ENCODE peak calls at places on chromosomes 5 and 9, in seven cellular contexts. L is uterus, K is cardiac fibroblast, U is GM06990, B is BE2C, Q is transverse colon, X is Calu3. P is an unnamed sample.

GRCh38 chr5:59923465-59923864 is 29.9 kb upstream of the PDE4D start:
- DNase-seq in L (no peak), K (peak; percentile 8), U (no peak), B (no peak), Q (no peak), X (peak; percentile 9), P (no peak)

GRCh38 chr5:55601209-55601618 is 66.5 kb upstream of the PLPP1 start:
- DNase-seq in L (peak; percentile 83), K (peak; percentile 92), U (no peak), B (no peak), Q (peak; percentile 85), X (peak; percentile 47), P (no peak)

GRCh38 chr5:34511915-34512314 is 144.2 kb upstream of the RAI14 start:
- DNase-seq in L (peak; percentile 76), K (peak; percentile 22), U (no peak), B (no peak), Q (no peak), X (no peak), P (no peak)

GRCh38 chr9:78354324-78354973 is 57.5 kb downstream of the PSAT1 start:
- DNase-seq in L (no peak), K (no peak), U (no peak), B (no peak), Q (no peak), X (no peak), P (no peak)

GRCh38 chr9:137488330-137488653 is 29.2 kb upstream of the NSMF start:
- DNase-seq in L (no peak), K (no peak), U (no peak), B (peak; percentile 76), Q (peak; percentile 27), X (no peak), P (no peak)

GRCh38 chr5:139197710-139198669 is at the start of gene SIL1:
- DNase-seq in L (peak; percentile 98), K (peak; percentile 91), U (peak; percentile 97), B (peak; percentile 99), Q (peak; percentile 98), X (peak; percentile 98), P (peak; percentile 94)

GRCh38 chr9:69204869-69205268 is 30.8 kb downstream of the TJP2 start:
- DNase-seq in L (no peak), K (peak; percentile 86), U (no peak), B (no peak), Q (no peak), X (no peak), P (no peak)

GRCh38 chr5:106521701-106522100 is 1149.0 kb downstream of the EFNA5 start:
- DNase-seq in L (no peak), K (peak; percentile 90), U (no peak), B (no peak), Q (no peak), X (peak; percentile 16), P (no peak)

GRCh38 chr5:19261879-19262278 is 726.1 kb downstream of the CDH18 start:
- DNase-seq in L (no peak), K (no peak), U (no peak), B (no peak), Q (no peak), X (no peak), P (no peak)

GRCh38 chr5:57538341-57538955 is 55.8 kb upstream of the ACTBL2 start:
- DNase-seq in L (no peak), K (peak; percentile 93), U (no peak), B (no peak), Q (no peak), X (no peak), P (no peak)

GRCh38 chr9:89498845-89499480 is 1.1 kb upstream of the SEMA4D start:
- DNase-seq in L (no peak), K (no peak), U (peak; percentile 61), B (no peak), Q (peak; percentile 60), X (no peak), P (no peak)

GRCh38 chr5:2017540-2018389 is 135.0 kb upstream of the IRX4 start:
- DNase-seq in L (no peak), K (peak; percentile 19), U (no peak), B (no peak), Q (no peak), X (no peak), P (no peak)

GRCh38 chr5:181170237-181170830 is 22.9 kb downstream of the OR2V2 start:
- DNase-seq in L (no peak), K (no peak), U (no peak), B (peak; percentile 25), Q (no peak), X (no peak), P (peak; percentile 21)

GRCh38 chr9:35954942-35955546 is 2.9 kb downstream of the OR2S2 start:
- DNase-seq in L (peak; percentile 37), K (peak; percentile 89), U (peak; percentile 20), B (peak; percentile 58), Q (peak; percentile 68), X (peak; percentile 34), P (no peak)

GRCh38 chr5:113713051-113713450 is 199.6 kb downstream of the YTHDC2 start:
- DNase-seq in L (no peak), K (no peak), U (no peak), B (no peak), Q (no peak), X (no peak), P (no peak)

GRCh38 chr5:131466171-131466766 is 168.8 kb downstream of the RAPGEF6 start:
- DNase-seq in L (no peak), K (peak; percentile 87), U (no peak), B (no peak), Q (no peak), X (no peak), P (no peak)

GRCh38 chr5:168822248-168822744 is 243.1 kb upstream of the PANK3 start:
- DNase-seq in L (no peak), K (no peak), U (no peak), B (no peak), Q (no peak), X (no peak), P (no peak)

GRCh38 chr5:50440651-50441478 is at the start of gene EMB:
- DNase-seq in L (peak; percentile 16), K (peak; percentile 50), U (peak; percentile 88), B (peak; percentile 8), Q (peak; percentile 76), X (peak; percentile 80), P (peak; percentile 65)

DNA sequence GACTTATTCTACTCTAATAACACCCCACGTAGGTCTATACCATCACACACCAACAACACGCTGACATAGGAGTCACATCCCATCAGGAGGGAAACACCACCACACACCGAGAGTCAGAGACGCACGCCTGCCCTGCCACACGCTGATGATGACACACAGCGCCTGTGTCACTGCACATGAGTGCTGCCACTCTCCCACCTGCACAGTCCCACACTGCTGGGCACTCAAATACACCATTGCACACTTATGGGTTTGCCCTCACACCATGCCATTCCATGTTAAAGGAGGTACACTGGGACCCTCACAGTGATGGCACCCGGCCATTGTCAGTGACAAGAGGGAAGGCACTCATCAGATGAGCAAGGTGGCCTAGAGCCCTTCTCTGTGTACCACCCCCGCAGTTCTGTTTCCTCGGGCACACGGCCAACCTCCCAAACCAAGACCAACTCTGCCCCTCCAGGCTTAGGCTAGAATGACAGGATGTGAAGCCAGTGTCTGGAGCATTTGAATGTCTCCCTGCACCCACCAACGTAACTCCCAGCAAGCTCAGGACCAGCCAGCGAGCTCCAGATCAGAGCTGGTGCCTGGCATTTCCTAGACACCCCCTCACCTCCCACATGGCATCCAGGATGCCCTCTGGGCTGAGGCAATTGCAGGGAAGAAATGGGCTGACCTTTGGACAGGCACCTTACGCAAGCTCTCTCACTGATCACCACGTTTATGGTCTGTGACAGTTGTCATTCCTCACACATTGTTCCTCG is 3.6 kb upstream of the CPLX2 start:
- DNase-seq in L (no peak), K (no peak), U (no peak), B (peak; percentile 90), Q (peak; percentile 58), X (peak; percentile 32), P (no peak)
- TF ChIP-seq CTCF in L (no peak), K (no peak), U (no peak), B (peak; percentile 72), Q (no peak), X (no peak), P (peak; percentile 20)

GRCh38 chr9:33939924-33940874 is 108.5 kb downstream of the UBAP2 start:
- DNase-seq in L (no peak), K (no peak), U (no peak), B (no peak), Q (peak; percentile 20), X (peak; percentile 57), P (no peak)

GRCh38 chr9:33943389-33943788 is 105.3 kb downstream of the UBAP2 start:
- DNase-seq in L (no peak), K (no peak), U (no peak), B (no peak), Q (no peak), X (no peak), P (no peak)

GRCh38 chr9:33946779-33947535 is 101.7 kb downstream of the UBAP2 start:
- DNase-seq in L (no peak), K (peak; percentile 98), U (no peak), B (no peak), Q (no peak), X (no peak), P (no peak)

GRCh38 chr9:33942471-33943083 is 106.1 kb downstream of the UBAP2 start:
- DNase-seq in L (no peak), K (peak; percentile 78), U (no peak), B (no peak), Q (no peak), X (no peak), P (no peak)
- TF ChIP-seq CTCF in L (no peak), K (peak; percentile 55), U (no peak), B (no peak), Q (no peak), X (no peak), P (no peak)

GRCh38 chr9:94065535-94065961 is 18.7 kb upstream of the PTPDC1 start:
- DNase-seq in L (peak; percentile 72), K (peak; percentile 96), U (peak; percentile 31), B (peak; percentile 72), Q (peak; percentile 80), X (peak; percentile 67), P (no peak)
- TF ChIP-seq CTCF in L (peak; percentile 87), K (peak; percentile 83), U (peak; percentile 83), B (peak; percentile 97), Q (peak; percentile 79), X (peak; percentile 51), P (peak; percentile 98)

GRCh38 chr5:7053528-7054209 is 340.4 kb downstream of the TENT4A start:
- DNase-seq in L (no peak), K (no peak), U (no peak), B (no peak), Q (no peak), X (no peak), P (no peak)

GRCh38 chr5:7043797-7044196 is 330.6 kb downstream of the TENT4A start:
- DNase-seq in L (no peak), K (no peak), U (no peak), B (no peak), Q (no peak), X (no peak), P (no peak)

GRCh38 chr5:7050986-7051385 is 337.8 kb downstream of the TENT4A start:
- DNase-seq in L (no peak), K (no peak), U (no peak), B (no peak), Q (no peak), X (no peak), P (no peak)

GRCh38 chr5:7053125-7053524 is 339.9 kb downstream of the TENT4A start:
- DNase-seq in L (no peak), K (no peak), U (no peak), B (no peak), Q (no peak), X (no peak), P (no peak)

DNA sequence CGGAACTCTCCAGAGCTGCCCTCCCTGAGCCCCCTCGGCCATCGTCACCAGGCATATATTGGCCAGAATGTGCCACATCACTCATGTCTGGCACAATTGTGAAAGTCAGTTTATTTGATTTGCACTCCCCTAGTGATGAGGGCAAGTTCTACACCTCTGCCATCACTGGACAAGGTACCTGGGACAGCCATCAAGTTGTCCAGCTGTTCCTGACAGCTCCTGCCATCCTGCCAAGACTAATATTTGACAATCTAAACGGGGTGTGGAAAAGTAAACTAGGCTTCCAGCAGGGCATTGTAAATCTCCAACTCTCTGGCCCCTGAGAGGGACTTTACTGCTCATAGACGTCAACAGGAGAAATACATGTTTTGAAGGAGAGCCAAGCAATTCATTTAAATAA is 334.6 kb downstream of the TENT4A start:
- DNase-seq in L (no peak), K (no peak), U (no peak), B (no peak), Q (peak; percentile 34), X (no peak), P (no peak)
- TF ChIP-seq CTCF in L (no peak), K (no peak), U (no peak), B (no peak), Q (no peak), X (no peak), P (no peak)

P was measured in CD14-positive monocyte.